ENCODE peak calls at places on chromosomes 4 and X, in four cellular contexts. One of them, this sample, is unnamed.

GRCh38 chrX:121000589-121000988 is 15.0 kb upstream of the CT47A1 start:
- DNase-seq in WTC11: no peak
- DNase-seq in K562: no peak
- DNase-seq in HepG2: peak
- DNase-seq in this sample: peak

GRCh38 chrX:3263681-3264126 is 82.7 kb downstream of the MXRA5 start:
- DNase-seq in WTC11: no peak
- DNase-seq in K562: no peak
- DNase-seq in HepG2: no peak
- DNase-seq in this sample: no peak

GRCh38 chrX:53188763-53189162 is 36.2 kb downstream of the KDM5C start:
- DNase-seq in WTC11: no peak
- DNase-seq in K562: peak
- DNase-seq in HepG2: no peak
- DNase-seq in this sample: no peak

GRCh38 chrX:41475166-41475565 is 28.0 kb downstream of the NYX start:
- DNase-seq in WTC11: peak
- DNase-seq in K562: no peak
- DNase-seq in HepG2: no peak
- DNase-seq in this sample: no peak

GRCh38 chr4:173214661-173215060 is 46.0 kb downstream of the GALNT7 start:
- DNase-seq in WTC11: no peak
- DNase-seq in K562: no peak
- DNase-seq in HepG2: no peak
- DNase-seq in this sample: no peak

GRCh38 chr4:145732416-145732815 is 52.5 kb downstream of the C4orf51 start:
- DNase-seq in WTC11: no peak
- DNase-seq in K562: no peak
- DNase-seq in HepG2: no peak
- DNase-seq in this sample: no peak

GRCh38 chr4:186067757-186068385 is 1.1 kb upstream of the TLR3 start:
- DNase-seq in WTC11: peak
- DNase-seq in K562: no peak
- DNase-seq in HepG2: peak
- DNase-seq in this sample: no peak

GRCh38 chr4:10008208-10009005 is 12.9 kb downstream of the SLC2A9 start:
- DNase-seq in WTC11: no peak
- DNase-seq in K562: no peak
- DNase-seq in HepG2: no peak
- DNase-seq in this sample: no peak

GRCh38 chr4:122826596-122827257 is at the start of gene FGF2:
- DNase-seq in WTC11: peak
- DNase-seq in K562: peak
- DNase-seq in HepG2: no peak
- DNase-seq in this sample: peak

GRCh38 chr4:105474110-105474518 is 252 bp upstream of the PPA2 start:
- DNase-seq in WTC11: peak
- DNase-seq in K562: no peak
- DNase-seq in HepG2: no peak
- DNase-seq in this sample: no peak

GRCh38 chr4:145280541-145280940 is 100.2 kb upstream of the OTUD4 start:
- DNase-seq in WTC11: no peak
- DNase-seq in K562: no peak
- DNase-seq in HepG2: no peak
- DNase-seq in this sample: no peak

GRCh38 chr4:103019319-103020124 is at the start of gene SLC9B1:
- DNase-seq in WTC11: peak
- DNase-seq in K562: peak
- DNase-seq in HepG2: peak
- DNase-seq in this sample: peak

GRCh38 chrX:28472926-28473325 is 114.3 kb upstream of the IL1RAPL1 start:
- DNase-seq in WTC11: no peak
- DNase-seq in K562: no peak
- DNase-seq in HepG2: no peak
- DNase-seq in this sample: no peak

GRCh38 chr4:147842573-147842972 is 110.7 kb downstream of the ARHGAP10 start:
- DNase-seq in WTC11: no peak
- DNase-seq in K562: peak
- DNase-seq in HepG2: no peak
- DNase-seq in this sample: no peak

GRCh38 chr4:185508162-185508561 is 27.1 kb downstream of the PDLIM3 start:
- DNase-seq in WTC11: no peak
- DNase-seq in K562: no peak
- DNase-seq in HepG2: peak
- DNase-seq in this sample: no peak

GRCh38 chr4:159103406-159104131 is 690 bp downstream of the RAPGEF2 start:
- DNase-seq in WTC11: peak
- DNase-seq in K562: peak
- DNase-seq in HepG2: no peak
- DNase-seq in this sample: peak

GRCh38 chrX:2401201-2401589 is 99.6 kb downstream of the DHRSX start:
- DNase-seq in WTC11: no peak
- DNase-seq in K562: no peak
- DNase-seq in HepG2: no peak
- DNase-seq in this sample: no peak

GRCh38 chr4:2830632-2831610 is 12.7 kb upstream of the ADD1 start:
- DNase-seq in WTC11: no peak
- DNase-seq in K562: no peak
- DNase-seq in HepG2: no peak
- DNase-seq in this sample: no peak

GRCh38 chr4:188201851-188202250 is 62.6 kb downstream of the TRIML1 start:
- DNase-seq in WTC11: no peak
- DNase-seq in K562: no peak
- DNase-seq in HepG2: no peak
- DNase-seq in this sample: no peak

GRCh38 chr4:110510955-110511544 is 35.1 kb downstream of the ENPEP start:
- DNase-seq in WTC11: no peak
- DNase-seq in K562: peak
- DNase-seq in HepG2: peak
- DNase-seq in this sample: peak

GRCh38 chrX:78619829-78620228 is 39.3 kb downstream of the RTL3 start:
- DNase-seq in WTC11: no peak
- DNase-seq in K562: no peak
- DNase-seq in HepG2: no peak
- DNase-seq in this sample: no peak

GRCh38 chrX:40064055-40064597 is 33.6 kb downstream of the BCOR start:
- DNase-seq in WTC11: no peak
- DNase-seq in K562: peak
- DNase-seq in HepG2: no peak
- DNase-seq in this sample: no peak

GRCh38 chr4:143559757-143560147 is 46.2 kb downstream of the SMARCA5 start:
- DNase-seq in WTC11: no peak
- DNase-seq in K562: no peak
- DNase-seq in HepG2: no peak
- DNase-seq in this sample: no peak

GRCh38 chr4:121822796-121823504 is 733 bp downstream of the CCNA2 start:
- DNase-seq in WTC11: peak
- DNase-seq in K562: peak
- DNase-seq in HepG2: peak
- DNase-seq in this sample: peak

GRCh38 chr4:37453004-37453360 is 208.4 kb downstream of the NWD2 start:
- DNase-seq in WTC11: peak
- DNase-seq in K562: peak
- DNase-seq in HepG2: peak
- DNase-seq in this sample: peak

GRCh38 chr4:156038772-156039171 is 85.1 kb upstream of the CTSO start:
- DNase-seq in WTC11: no peak
- DNase-seq in K562: no peak
- DNase-seq in HepG2: no peak
- DNase-seq in this sample: no peak

GRCh38 chr4:71209161-71209560 is 129.7 kb upstream of the SLC4A4 start:
- DNase-seq in WTC11: no peak
- DNase-seq in K562: no peak
- DNase-seq in HepG2: no peak
- DNase-seq in this sample: peak

GRCh38 chr4:123844374-123844773 is 447.8 kb downstream of the SPRY1 start:
- DNase-seq in WTC11: no peak
- DNase-seq in K562: no peak
- DNase-seq in HepG2: no peak
- DNase-seq in this sample: no peak

GRCh38 chr4:3676907-3677495 is 89.2 kb upstream of the ADRA2C start:
- DNase-seq in WTC11: peak
- DNase-seq in K562: no peak
- DNase-seq in HepG2: no peak
- DNase-seq in this sample: no peak

GRCh38 chrX:112820364-112821308 is 20.0 kb downstream of the AMOT start:
- DNase-seq in WTC11: no peak
- DNase-seq in K562: no peak
- DNase-seq in HepG2: no peak
- DNase-seq in this sample: no peak

GRCh38 chrX:42992199-42992943 is 214.4 kb upstream of the PPP1R2C start:
- DNase-seq in WTC11: no peak
- DNase-seq in K562: no peak
- DNase-seq in HepG2: no peak
- DNase-seq in this sample: no peak

GRCh38 chr4:137307806-137308205 is 224.5 kb downstream of the PCDH18 start:
- DNase-seq in WTC11: no peak
- DNase-seq in K562: no peak
- DNase-seq in HepG2: no peak
- DNase-seq in this sample: no peak

GRCh38 chr4:478373-478772 is 20.6 kb downstream of the ZNF721 start:
- DNase-seq in WTC11: no peak
- DNase-seq in K562: no peak
- DNase-seq in HepG2: no peak
- DNase-seq in this sample: no peak

GRCh38 chr4:125187621-125188176 is 127.1 kb upstream of the FAT4 start:
- DNase-seq in WTC11: no peak
- DNase-seq in K562: no peak
- DNase-seq in HepG2: no peak
- DNase-seq in this sample: no peak

GRCh38 chrX:69070949-69071650 is 94.2 kb downstream of the PJA1 start:
- DNase-seq in WTC11: no peak
- DNase-seq in K562: no peak
- DNase-seq in HepG2: no peak
- DNase-seq in this sample: no peak

GRCh38 chr4:148857234-148857972 is 415.2 kb upstream of the NR3C2 start:
- DNase-seq in WTC11: no peak
- DNase-seq in K562: no peak
- DNase-seq in HepG2: no peak
- DNase-seq in this sample: no peak

GRCh38 chr4:76641351-76641750 is 206.3 kb downstream of the SHROOM3 start:
- DNase-seq in WTC11: no peak
- DNase-seq in K562: no peak
- DNase-seq in HepG2: no peak
- DNase-seq in this sample: no peak

GRCh38 chr4:85929926-85930325 is 429.9 kb downstream of the MAPK10 start:
- DNase-seq in WTC11: peak
- DNase-seq in K562: no peak
- DNase-seq in HepG2: peak
- DNase-seq in this sample: peak
- TF ChIP-seq NR3C1 in WTC11: no peak
- TF ChIP-seq NR3C1 in K562: no peak
- TF ChIP-seq NR3C1 in HepG2: no peak
- TF ChIP-seq NR3C1 in this sample: no peak

GRCh38 chr4:108787106-108787505 is 24.3 kb upstream of the ETNPPL start:
- DNase-seq in WTC11: no peak
- DNase-seq in K562: no peak
- DNase-seq in HepG2: no peak
- DNase-seq in this sample: no peak
- TF ChIP-seq NR3C1 in WTC11: no peak
- TF ChIP-seq NR3C1 in K562: no peak
- TF ChIP-seq NR3C1 in HepG2: no peak
- TF ChIP-seq NR3C1 in this sample: no peak

GRCh38 chrX:96181571-96181970 is 503.1 kb upstream of the DIAPH2 start:
- DNase-seq in WTC11: no peak
- DNase-seq in K562: no peak
- DNase-seq in HepG2: no peak
- DNase-seq in this sample: no peak

GRCh38 chrX:96182366-96182765 is 502.3 kb upstream of the DIAPH2 start:
- DNase-seq in WTC11: peak
- DNase-seq in K562: no peak
- DNase-seq in HepG2: peak
- DNase-seq in this sample: no peak

GRCh38 chrX:96183843-96184242 is 500.8 kb upstream of the DIAPH2 start:
- DNase-seq in WTC11: no peak
- DNase-seq in K562: no peak
- DNase-seq in HepG2: no peak
- DNase-seq in this sample: peak
- TF ChIP-seq NR3C1 in WTC11: no peak
- TF ChIP-seq NR3C1 in K562: no peak
- TF ChIP-seq NR3C1 in HepG2: no peak
- TF ChIP-seq NR3C1 in this sample: no peak

GRCh38 chrX:47560179-47560830 is 700 bp upstream of the ARAF start:
- DNase-seq in WTC11: no peak
- DNase-seq in K562: no peak
- DNase-seq in HepG2: no peak
- DNase-seq in this sample: no peak

GRCh38 chrX:47563801-47564315 is 2.9 kb downstream of the ARAF start:
- DNase-seq in WTC11: no peak
- DNase-seq in K562: no peak
- DNase-seq in HepG2: no peak
- DNase-seq in this sample: no peak

GRCh38 chrX:47560831-47561652 is at the start of gene ARAF:
- DNase-seq in WTC11: peak
- DNase-seq in K562: peak
- DNase-seq in HepG2: peak
- DNase-seq in this sample: peak

GRCh38 chrX:47562615-47563243 is 1.7 kb downstream of the ARAF start:
- DNase-seq in WTC11: no peak
- DNase-seq in K562: no peak
- DNase-seq in HepG2: no peak
- DNase-seq in this sample: peak

DNA sequence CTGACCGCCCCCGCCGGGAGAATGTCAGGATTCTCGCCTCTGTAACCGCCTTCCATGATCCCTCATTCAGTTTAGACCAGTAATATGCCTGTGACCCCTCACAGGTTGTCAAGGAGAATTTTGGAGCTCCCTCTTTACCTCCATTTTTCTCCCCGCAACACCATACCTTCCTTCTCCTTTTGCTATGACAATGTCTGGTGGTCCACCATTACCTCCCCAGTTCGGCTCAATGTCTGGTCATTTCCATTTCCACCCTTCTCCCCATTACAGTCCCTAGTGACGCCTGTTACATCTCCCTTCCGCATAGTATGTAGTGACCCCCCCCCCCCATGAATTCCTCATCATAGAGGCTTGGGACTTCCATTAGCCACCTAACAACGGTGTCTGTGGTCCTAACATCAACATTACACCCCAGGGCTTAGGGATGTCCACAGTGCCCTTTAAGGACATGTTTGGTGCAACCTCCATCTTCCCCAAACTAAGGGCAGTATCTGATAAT is 697 bp downstream of the ARAF start:
- DNase-seq in WTC11: no peak
- DNase-seq in K562: no peak
- DNase-seq in HepG2: no peak
- DNase-seq in this sample: no peak
- TF ChIP-seq NR3C1 in WTC11: no peak
- TF ChIP-seq NR3C1 in K562: no peak
- TF ChIP-seq NR3C1 in HepG2: no peak
- TF ChIP-seq NR3C1 in this sample: no peak

GRCh38 chr4:94711635-94712034 is 46.1 kb upstream of the BMPR1B start:
- DNase-seq in WTC11: no peak
- DNase-seq in K562: no peak
- DNase-seq in HepG2: no peak
- DNase-seq in this sample: no peak
- TF ChIP-seq NR3C1 in WTC11: no peak
- TF ChIP-seq NR3C1 in K562: no peak
- TF ChIP-seq NR3C1 in HepG2: no peak
- TF ChIP-seq NR3C1 in this sample: no peak

This sample was measured in A549.